ENCODE peak calls at places on chromosomes 2 and 18, in four cellular contexts. H is dorsolateral prefrontal cortex; E is activated B cell treated with CpG ODN at 0.5 μM for 24 hours; W is activated CD8-positive, alpha-beta T cell treated with anti-CD3 and anti-CD28 coated beads for 36 hours. Q is an unnamed sample.
A peak's percentile ranks its signal among the peaks of the same experiment; 100 is the strongest.

GRCh38 chr2:70852824-70853223 is 17.2 kb upstream of the CD207 start:
- DNase-seq in W (peak; percentile 22), E (no peak), H (no peak), Q (no peak)

GRCh38 chr2:85441859-85442258 is 23.3 kb downstream of the SH2D6 start:
- DNase-seq in H (no peak), E (no peak), W (no peak), Q (no peak)

GRCh38 chr18:63439334-63439733 is 17.1 kb upstream of the VPS4B start:
- DNase-seq in W (peak; percentile 58), H (no peak), E (peak; percentile 16), Q (peak; percentile 65)

GRCh38 chr18:39057423-39058057 is 1491.9 kb upstream of the CELF4 start:
- DNase-seq in W (no peak), E (no peak), H (no peak), Q (peak; percentile 29)

GRCh38 chr2:20484034-20484617 is 37.3 kb downstream of the RHOB start:
- DNase-seq in W (no peak), E (no peak), H (no peak), Q (no peak)

GRCh38 chr2:191878576-191879298 is 31.8 kb upstream of the CAVIN2 start:
- DNase-seq in W (no peak), E (no peak), H (no peak), Q (peak; percentile 81)

GRCh38 chr2:105571445-105571987 is 172.7 kb upstream of the FHL2 start:
- DNase-seq in W (no peak), H (no peak), E (no peak), Q (no peak)

GRCh38 chr2:7517122-7517487 is 599.9 kb downstream of the RNF144A start:
- DNase-seq in E (no peak), H (no peak), W (peak; percentile 69), Q (no peak)

GRCh38 chr18:13451661-13452447 is 233.3 kb downstream of the LDLRAD4 start:
- DNase-seq in H (no peak), E (no peak), W (no peak), Q (no peak)

GRCh38 chr18:3538456-3538855 is 88.5 kb downstream of the TGIF1 start:
- DNase-seq in H (no peak), W (no peak), E (no peak), Q (no peak)

GRCh38 chr18:8813621-8814020 is 108.3 kb downstream of the MTCL1 start:
- DNase-seq in H (no peak), E (no peak), W (no peak), Q (no peak)

GRCh38 chr18:48875942-48876511 is 74.7 kb downstream of the SMAD7 start:
- DNase-seq in E (no peak), W (no peak), H (no peak), Q (no peak)

GRCh38 chr2:150484461-150484931 is 3.0 kb downstream of the RND3 start:
- DNase-seq in E (no peak), W (no peak), H (no peak), Q (no peak)

GRCh38 chr2:70385966-70386595 is 84.2 kb upstream of the FAM136A start:
- DNase-seq in H (no peak), W (no peak), E (no peak), Q (no peak)

GRCh38 chr2:168084267-168084781 is 163.1 kb downstream of the STK39 start:
- DNase-seq in W (no peak), E (no peak), H (no peak), Q (no peak)

GRCh38 chr18:22346342-22346967 is 71.3 kb downstream of the CTAGE1 start:
- DNase-seq in W (peak; percentile 46), H (no peak), E (no peak), Q (peak; percentile 55)

DNA sequence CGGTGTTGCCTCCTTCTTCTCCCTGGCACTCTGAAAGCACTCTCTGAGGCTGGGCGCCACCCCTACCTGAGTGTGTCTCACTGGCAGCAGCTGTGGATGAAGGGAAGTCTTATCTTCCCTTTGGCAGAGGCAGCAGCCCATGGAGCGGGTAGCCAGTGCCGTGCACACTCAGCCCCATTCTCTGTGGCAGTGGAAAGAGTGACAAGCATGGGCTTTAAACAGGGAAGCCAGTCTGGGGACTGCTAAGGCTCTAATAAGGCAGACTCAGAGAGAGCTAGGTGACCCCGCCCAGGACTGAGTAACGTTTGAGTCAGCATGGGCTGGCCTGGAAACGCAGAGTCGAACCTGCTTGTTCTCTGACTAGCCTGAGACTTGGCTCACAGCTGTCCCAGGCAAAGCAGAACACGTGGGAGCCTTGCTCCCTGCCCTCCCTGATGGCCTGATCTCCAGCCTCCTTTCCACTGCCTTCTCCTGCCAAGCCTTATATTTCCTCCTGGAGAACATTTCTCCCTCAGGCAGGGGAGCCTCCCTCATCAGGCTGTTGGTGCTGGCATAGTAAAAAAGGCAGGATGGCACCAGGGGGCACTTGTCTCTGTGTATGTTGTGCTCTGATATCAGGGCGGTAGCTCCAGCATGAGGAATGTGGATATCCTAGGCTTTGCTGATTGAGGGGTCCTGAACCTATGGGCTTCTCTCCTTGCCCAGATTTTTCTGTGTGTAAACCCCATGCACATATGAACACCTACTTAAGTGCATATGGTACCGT is 93.9 kb upstream of the LGALSL start:
- DNase-seq in W (peak; percentile 74), H (no peak), E (no peak), Q (peak; percentile 57)
- TF ChIP-seq CTCF in W (no peak), H (no peak), E (no peak), Q (no peak)

DNA sequence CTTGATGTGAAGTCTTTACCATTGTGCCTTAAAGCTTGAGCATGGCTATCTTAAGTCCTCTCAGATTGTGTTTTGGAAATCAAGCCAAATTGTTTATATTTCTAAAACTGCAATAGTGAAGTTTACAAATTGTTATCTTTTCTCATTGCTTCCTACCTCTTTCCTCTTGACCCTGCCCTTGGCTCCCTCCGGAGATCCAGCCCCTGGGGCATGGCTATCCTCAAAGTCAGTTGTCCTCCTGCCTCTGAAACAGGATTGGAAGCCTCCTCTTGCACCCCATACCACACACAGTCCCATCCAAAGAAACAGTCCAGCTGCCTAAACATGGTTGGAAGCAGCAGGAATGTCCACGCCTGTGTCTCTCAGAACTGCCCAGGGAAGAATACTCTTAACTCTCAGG is 30.1 kb upstream of the COL6A3 start:
- DNase-seq in E (no peak), W (no peak), H (no peak), Q (no peak)
- TF ChIP-seq CTCF in E (no peak), W (no peak), H (no peak), Q (no peak)

GRCh38 chr2:239536186-239536585 is 135.4 kb upstream of the HDAC4 start:
- DNase-seq in H (no peak), E (no peak), W (no peak), Q (no peak)
- TF ChIP-seq CTCF in H (no peak), E (no peak), W (no peak), Q (no peak)

GRCh38 chr2:121897335-121897970 is 142.0 kb downstream of the TSN start:
- DNase-seq in H (no peak), E (no peak), W (peak; percentile 41), Q (no peak)
- TF ChIP-seq CTCF in H (no peak), E (no peak), W (peak; percentile 23), Q (peak; percentile 38)

DNA sequence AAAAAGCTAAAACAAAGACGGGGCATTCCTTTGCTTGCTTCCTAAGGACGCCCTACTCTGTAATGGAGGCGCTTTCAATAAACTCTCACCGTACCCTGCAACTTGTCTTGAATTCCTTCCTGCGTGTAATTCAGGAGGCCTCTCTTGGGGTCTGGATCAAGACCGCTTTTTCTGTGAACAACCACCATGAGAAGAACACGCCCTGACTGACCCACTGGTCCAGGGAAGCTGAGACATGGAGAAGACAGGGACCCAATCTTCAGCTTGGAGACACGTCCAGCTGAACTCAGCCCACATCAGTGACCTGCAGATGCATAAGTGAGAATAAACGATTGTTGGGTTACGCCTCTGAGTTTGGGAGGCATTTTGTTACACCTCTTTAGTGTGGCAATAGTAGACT is 7.8 kb upstream of the NARS1 start:
- DNase-seq in E (no peak), H (no peak), W (no peak), Q (no peak)
- TF ChIP-seq CTCF in E (no peak), H (no peak), W (no peak), Q (no peak)

GRCh38 chr2:217853301-217853881 is 149.4 kb downstream of the TNS1 start:
- DNase-seq in E (no peak), H (no peak), W (no peak), Q (no peak)
- TF ChIP-seq CTCF in E (no peak), H (no peak), W (no peak), Q (no peak)

GRCh38 chr2:135525786-135526185 is 5.2 kb downstream of the ZRANB3 start:
- DNase-seq in H (no peak), W (no peak), E (no peak), Q (no peak)

GRCh38 chr2:135532581-135532980 is 1.3 kb downstream of the R3HDM1 start:
- DNase-seq in W (no peak), H (no peak), E (no peak), Q (no peak)

GRCh38 chr2:135530313-135531230 is at the start of gene ZRANB3:
- DNase-seq in E (peak; percentile 76), W (peak; percentile 98), H (peak; percentile 89), Q (peak; percentile 97)

GRCh38 chr2:135528006-135528405 is 3.0 kb downstream of the ZRANB3 start:
- DNase-seq in H (no peak), E (no peak), W (no peak), Q (no peak)

DNA sequence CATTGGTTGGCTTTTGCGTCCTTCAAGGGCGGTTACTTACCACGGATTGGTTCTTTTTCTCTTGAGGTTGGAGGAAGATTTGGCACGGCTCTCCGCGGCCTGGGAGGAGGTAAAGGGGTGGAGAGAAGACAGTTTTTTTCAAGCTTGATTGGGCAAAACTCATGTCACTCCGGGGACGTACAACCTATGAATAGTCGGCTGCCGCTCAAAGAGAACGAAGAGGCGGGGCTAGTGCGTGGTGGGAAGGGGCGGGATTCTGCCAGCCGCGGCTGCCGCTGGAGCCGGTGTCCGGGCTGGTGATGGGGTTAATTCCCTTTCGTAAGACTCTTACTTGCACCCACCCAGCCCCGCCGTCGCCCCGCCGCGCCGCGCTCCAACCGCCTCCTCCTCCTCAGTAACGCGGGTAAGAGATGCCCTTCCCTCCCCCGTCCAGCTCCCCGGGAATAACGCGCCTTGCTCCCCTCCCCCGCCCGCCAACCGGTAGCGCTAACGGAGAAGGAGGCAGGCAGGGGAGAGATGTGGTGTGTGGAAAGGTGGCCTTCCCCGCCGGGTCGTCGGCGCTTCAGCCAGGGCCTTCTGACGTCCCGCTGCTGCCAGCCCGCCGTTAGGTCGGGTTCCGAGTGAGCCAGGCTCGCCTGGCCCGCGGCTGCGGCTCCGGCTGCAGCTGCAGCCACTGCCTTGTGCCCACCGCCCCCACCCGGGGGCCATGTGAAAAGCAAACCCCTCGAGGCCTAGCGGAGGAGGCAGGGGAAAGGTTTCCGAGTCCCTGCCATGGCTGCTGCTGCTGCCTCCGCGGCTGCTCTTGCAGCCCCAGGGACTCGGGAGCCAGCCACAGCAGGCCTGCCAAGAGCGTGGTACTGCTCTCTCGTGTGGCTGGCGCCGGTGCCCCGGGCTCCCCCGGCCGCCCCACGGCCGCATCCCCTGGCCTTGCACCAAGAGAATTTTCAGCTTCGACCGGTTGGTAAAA is at the start of gene R3HDM1:
- DNase-seq in W (peak; percentile 97), H (peak; percentile 93), E (peak; percentile 82), Q (peak; percentile 100)
- TF ChIP-seq CTCF in W (no peak), H (no peak), E (no peak), Q (no peak)